ENCODE peak calls at places on chromosomes 4 and X, in four cellular contexts. E, N, B and A are unnamed samples.

GRCh38 chr4:145427221-145427620 is 54.4 kb upstream of the SMAD1 start:
- DNase-seq in E (no peak), N (no peak), B (no peak), A (no peak)

GRCh38 chrX:108361316-108361715 is 76.9 kb downstream of the COL4A6 start:
- DNase-seq in E (no peak), N (no peak), B (no peak), A (no peak)

GRCh38 chrX:43618376-43619205 is 37.5 kb upstream of the MAOA start:
- DNase-seq in E (no peak), N (no peak), B (no peak), A (no peak)

GRCh38 chrX:119272882-119273806 is 37.1 kb downstream of the PGRMC1 start:
- DNase-seq in E (no peak), N (peak; percentile 6), B (peak; percentile 71), A (peak; percentile 27)

GRCh38 chrX:119655125-119655524 is 37.8 kb downstream of the SEPTIN6 start:
- DNase-seq in E (no peak), N (peak; percentile 40), B (no peak), A (peak; percentile 36)

GRCh38 chr4:99564921-99565320 is 1.1 kb upstream of the TRMT10A start:
- DNase-seq in E (no peak), N (no peak), B (no peak), A (no peak)

GRCh38 chr4:156763511-156763910 is 208.1 kb downstream of the PDGFC start:
- DNase-seq in E (no peak), N (no peak), B (no peak), A (peak; percentile 2)

GRCh38 chrX:17082831-17083230 is 136.4 kb downstream of the REPS2 start:
- DNase-seq in E (no peak), N (peak; percentile 17), B (no peak), A (peak; percentile 37)

GRCh38 chrX:110041980-110042379 is 39.1 kb downstream of the TMEM164 start:
- DNase-seq in E (no peak), N (no peak), B (no peak), A (no peak)

GRCh38 chr4:86853209-86853608 is 4.0 kb upstream of the SLC10A6 start:
- DNase-seq in E (no peak), N (no peak), B (no peak), A (no peak)

GRCh38 chr4:146274774-146275173 is 60.4 kb downstream of the REELD1 start:
- DNase-seq in E (no peak), N (no peak), B (no peak), A (no peak)

GRCh38 chr4:151786158-151786495 is 25.3 kb upstream of the GATB start:
- DNase-seq in E (no peak), N (no peak), B (no peak), A (no peak)

GRCh38 chrX:38898261-38898660 is 97.0 kb downstream of the MID1IP1 start:
- DNase-seq in E (no peak), N (no peak), B (no peak), A (no peak)

GRCh38 chr4:47490550-47490949 is 5.5 kb downstream of the ATP10D start:
- DNase-seq in E (no peak), N (peak; percentile 12), B (no peak), A (peak; percentile 16)

GRCh38 chr4:125045311-125045710 is 269.4 kb upstream of the FAT4 start:
- DNase-seq in E (no peak), N (no peak), B (no peak), A (no peak)

GRCh38 chr4:125044886-125045285 is 269.9 kb upstream of the FAT4 start:
- DNase-seq in E (no peak), N (no peak), B (no peak), A (peak; percentile 2)

DNA sequence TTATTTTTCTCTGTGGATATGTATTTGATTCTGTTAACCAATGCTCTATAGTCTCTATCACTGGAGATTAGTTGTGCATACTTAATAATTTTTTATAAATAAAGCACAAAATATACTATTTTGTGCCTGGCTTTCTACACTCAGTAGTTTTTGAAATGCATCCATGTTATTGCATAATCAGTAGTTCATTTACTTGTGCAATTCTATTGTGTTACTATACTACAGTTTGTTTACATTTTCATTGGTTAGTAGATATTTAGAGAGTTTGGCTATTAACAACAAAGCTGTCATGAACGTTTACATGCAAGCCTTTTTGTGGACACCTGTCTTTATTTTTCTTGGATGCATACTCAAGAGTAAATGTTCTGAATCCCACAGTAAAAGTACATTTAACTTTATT is 265.0 kb upstream of the FAT4 start:
- DNase-seq in E (no peak), N (no peak), B (no peak), A (no peak)
- TF ChIP-seq JUND in E (no peak), N (no peak), B (no peak), A (no peak)

DNA sequence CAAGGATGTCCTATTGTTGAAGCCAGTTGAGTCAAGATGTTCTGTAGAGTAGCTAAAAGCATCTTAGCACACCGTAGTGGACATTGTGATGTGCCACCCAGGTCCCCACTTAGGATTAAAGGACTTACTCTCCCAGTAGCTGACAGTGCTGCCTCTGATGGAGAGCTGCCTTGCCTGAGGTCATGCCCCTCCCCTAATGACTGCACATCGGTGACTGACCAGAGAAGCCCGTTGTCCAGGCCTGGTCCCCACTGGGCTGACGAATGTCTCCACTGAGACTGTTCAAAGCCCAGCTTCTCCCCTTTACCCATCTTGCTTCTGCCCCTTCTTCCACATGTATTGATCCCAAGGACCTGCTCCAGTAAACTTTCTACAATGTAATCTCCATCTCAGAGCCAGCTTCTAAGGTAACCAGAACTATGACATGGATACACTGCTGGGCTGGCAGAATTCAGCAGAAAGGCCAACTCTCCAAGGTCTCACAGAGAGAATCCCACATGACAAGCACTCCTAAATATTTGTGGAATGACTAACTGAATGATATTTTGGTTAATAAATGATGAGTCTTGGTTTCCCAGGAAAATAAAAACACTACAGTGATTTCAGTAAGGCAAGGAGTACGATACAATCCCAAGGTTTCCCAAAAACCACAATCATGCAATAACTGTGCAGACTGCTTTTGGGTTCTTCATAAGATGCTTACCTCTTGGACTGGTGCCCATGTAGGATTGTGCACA is 82.4 kb upstream of the TMEM150C start:
- DNase-seq in E (no peak), N (no peak), B (no peak), A (no peak)
- TF ChIP-seq NRF1 in E (no peak), N (no peak), B (no peak), A (no peak)

DNA sequence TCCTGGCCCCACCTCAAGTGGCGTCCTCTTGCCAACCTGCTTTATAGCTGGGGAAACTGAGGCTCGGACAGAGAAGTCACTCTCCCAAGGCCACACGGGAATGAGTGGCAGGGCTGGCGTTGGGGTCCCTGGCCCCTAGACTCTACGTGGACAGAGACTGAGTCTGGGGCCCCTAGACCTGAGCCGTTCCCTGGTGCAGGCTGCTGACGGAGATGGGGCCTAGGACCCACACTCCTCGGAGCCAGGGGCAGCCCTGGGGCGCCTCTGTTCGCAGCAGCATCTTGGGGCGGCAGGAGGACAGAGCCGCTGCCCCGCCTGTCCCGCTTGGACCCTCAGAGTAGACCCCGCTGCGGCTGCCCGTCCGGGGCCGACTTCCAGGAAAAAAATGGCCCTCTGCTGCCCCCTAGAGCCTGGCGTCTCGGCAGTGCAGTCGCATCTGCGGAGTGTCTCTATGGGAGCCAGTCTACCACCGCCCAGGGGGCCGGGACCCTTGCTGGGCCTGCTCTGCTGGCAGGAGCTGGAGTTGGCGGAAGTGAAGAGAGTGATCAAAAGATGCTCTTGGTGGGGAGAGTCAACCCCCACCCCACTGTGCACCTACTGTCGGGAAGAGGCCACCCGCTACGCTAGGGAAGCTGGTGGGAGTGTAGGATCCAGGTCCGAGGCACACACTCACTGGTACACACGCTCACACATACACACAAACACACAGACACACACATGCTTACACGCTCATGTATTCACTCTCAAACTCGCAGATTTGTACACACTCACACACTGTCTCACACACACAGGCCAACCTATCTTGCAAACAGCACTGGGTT is 220.1 kb downstream of the AFAP1 start:
- DNase-seq in E (no peak), N (peak; percentile 77), B (peak; percentile 96), A (peak; percentile 96)
- TF ChIP-seq JUND in E (no peak), N (no peak), B (no peak), A (no peak)

DNA sequence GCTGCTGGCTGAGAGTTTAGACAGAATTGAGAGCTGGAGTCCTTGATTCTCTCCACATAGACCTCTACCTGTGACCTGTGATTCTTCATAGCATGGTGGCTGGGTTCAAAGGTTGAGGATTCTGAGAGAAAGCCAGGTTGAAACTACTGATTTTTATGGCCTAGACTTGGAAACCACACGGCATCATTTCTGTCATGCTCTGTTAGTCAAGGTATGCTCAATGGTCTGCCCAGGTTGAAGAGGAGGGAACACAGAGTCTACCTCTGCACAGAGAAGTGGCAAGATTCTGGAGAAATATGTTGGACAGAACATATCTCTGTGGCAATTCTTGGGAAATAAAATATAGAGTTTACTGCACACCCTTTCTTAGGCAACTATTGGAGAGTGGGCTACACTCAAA is 57.2 kb upstream of the CXorf66 start:
- DNase-seq in E (no peak), N (no peak), B (no peak), A (no peak)
- TF ChIP-seq NRF1 in E (no peak), N (no peak), B (no peak), A (no peak)

DNA sequence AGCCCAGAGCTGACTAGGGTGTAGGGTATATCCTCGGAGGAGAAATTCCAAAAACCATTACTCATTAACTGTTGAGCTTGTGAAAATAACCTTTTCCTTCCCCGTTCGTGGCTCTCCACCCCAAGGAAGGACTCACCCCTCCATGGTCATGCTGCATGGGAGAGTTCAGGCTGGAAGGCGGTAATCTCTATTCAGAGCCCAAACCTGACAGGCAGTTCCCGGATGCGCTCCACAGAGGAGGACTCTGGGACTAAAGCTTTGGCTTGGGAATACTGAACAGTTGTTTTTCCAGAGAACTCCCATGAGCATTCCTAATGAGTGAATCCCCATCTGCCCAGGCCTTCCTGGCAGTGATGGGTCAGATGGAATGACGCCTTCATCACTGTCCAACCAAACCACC is 125.4 kb downstream of the BCOR start:
- DNase-seq in E (no peak), N (no peak), B (no peak), A (no peak)
- TF ChIP-seq JUND in E (no peak), N (no peak), B (no peak), A (no peak)

GRCh38 chr4:101239685-101240084 is 107.6 kb downstream of the PPP3CA start:
- DNase-seq in E (no peak), N (no peak), B (no peak), A (no peak)
- TF ChIP-seq NRF1 in E (no peak), N (no peak), B (no peak), A (no peak)